ENCODE peak calls at places on chromosome 9, in eight cellular contexts. U, D, W, S, M, T, Y and X are unnamed samples. For H3K27me3, the result is how much of the 10 kb centered on the place peaks cover.

GRCh38 chr9:89815903-89816573 is 211.2 kb downstream of the GADD45G start:
- ATAC-seq in U (no peak), D (peak), W (peak), S (no peak), M (peak), T (no peak), Y (no peak), X (peak)

GRCh38 chr9:112334319-112334828 is 955 bp upstream of the PTBP3 start:
- ATAC-seq in U (no peak), D (no peak), W (no peak), S (no peak), M (no peak), T (no peak), Y (peak), X (no peak)

GRCh38 chr9:113770396-113770795 is 105.7 kb upstream of the ZNF618 start:
- ATAC-seq in U (no peak), D (no peak), W (no peak), S (no peak), M (no peak), T (no peak), Y (no peak), X (no peak)

GRCh38 chr9:89701221-89701798 is 96.5 kb downstream of the GADD45G start:
- ATAC-seq in U (no peak), D (peak), W (no peak), S (no peak), M (peak), T (peak), Y (peak), X (no peak)

GRCh38 chr9:13942695-13943094 is 371.2 kb downstream of the NFIB start:
- ATAC-seq in U (no peak), D (peak), W (no peak), S (no peak), M (no peak), T (no peak), Y (no peak), X (peak)

GRCh38 chr9:107386396-107386795 is 103.2 kb downstream of the KLF4 start:
- ATAC-seq in U (no peak), D (no peak), W (no peak), S (peak), M (no peak), T (no peak), Y (no peak), X (no peak)

GRCh38 chr9:114606068-114606467 is 5.0 kb upstream of the TMEM268 start:
- ATAC-seq in U (peak), D (no peak), W (peak), S (no peak), M (no peak), T (no peak), Y (no peak), X (no peak)

GRCh38 chr9:126956929-126957686 is 42.5 kb downstream of the RALGPS1 start:
- ATAC-seq in U (peak), D (peak), W (no peak), S (no peak), M (peak), T (peak), Y (no peak), X (peak)

GRCh38 chr9:4196886-4197285 is 103.0 kb downstream of the GLIS3 start:
- ATAC-seq in U (no peak), D (no peak), W (no peak), S (no peak), M (no peak), T (no peak), Y (no peak), X (no peak)

GRCh38 chr9:12784461-12785250 is 9.8 kb downstream of the LURAP1L start:
- ATAC-seq in U (peak), D (peak), W (peak), S (peak), M (peak), T (peak), Y (no peak), X (peak)

GRCh38 chr9:27117489-27118135 is 8.6 kb downstream of the TEK start:
- ATAC-seq in U (no peak), D (peak), W (peak), S (no peak), M (peak), T (peak), Y (no peak), X (peak)

GRCh38 chr9:18428621-18429020 is 45.3 kb upstream of the ADAMTSL1 start:
- ATAC-seq in U (no peak), D (no peak), W (no peak), S (no peak), M (no peak), T (no peak), Y (no peak), X (no peak)

GRCh38 chr9:131554865-131555351 is 9.6 kb downstream of the PRRT1B start:
- ATAC-seq in U (no peak), D (no peak), W (no peak), S (no peak), M (peak), T (no peak), Y (peak), X (no peak)

GRCh38 chr9:33221568-33221884 is 18.4 kb upstream of the SPINK4 start:
- ATAC-seq in U (peak), D (no peak), W (no peak), S (no peak), M (no peak), T (no peak), Y (no peak), X (peak)

GRCh38 chr9:86344818-86345217 is 9.4 kb downstream of the TUT7 start:
- ATAC-seq in U (no peak), D (no peak), W (peak), S (no peak), M (no peak), T (no peak), Y (no peak), X (no peak)

GRCh38 chr9:129568560-129569505 is 52.1 kb downstream of the C9orf50 start:
- ATAC-seq in U (peak), D (peak), W (peak), S (peak), M (peak), T (no peak), Y (peak), X (peak)

GRCh38 chr9:92147030-92147853 is 32.0 kb upstream of the SPTLC1 start:
- ATAC-seq in U (peak), D (peak), W (peak), S (peak), M (peak), T (peak), Y (no peak), X (peak)

GRCh38 chr9:28538132-28538531 is 964.9 kb upstream of the C9orf72 start:
- ATAC-seq in U (no peak), D (no peak), W (no peak), S (no peak), M (no peak), T (no peak), Y (no peak), X (no peak)

GRCh38 chr9:127724012-127724411 is 8.1 kb downstream of the TTC16 start:
- ATAC-seq in U (no peak), D (peak), W (peak), S (no peak), M (peak), T (peak), Y (no peak), X (no peak)

GRCh38 chr9:123473226-123473625 is 117.2 kb downstream of the CRB2 start:
- ATAC-seq in U (no peak), D (no peak), W (no peak), S (no peak), M (no peak), T (peak), Y (no peak), X (no peak)

GRCh38 chr9:14343948-14344547 is 30.1 kb upstream of the NFIB start:
- ATAC-seq in U (no peak), D (no peak), W (no peak), S (no peak), M (no peak), T (no peak), Y (no peak), X (no peak)

GRCh38 chr9:127770905-127771569 is 7.4 kb downstream of the SH2D3C start:
- ATAC-seq in U (peak), D (peak), W (peak), S (peak), M (peak), T (peak), Y (peak), X (peak)

GRCh38 chr9:33748633-33749304 is 46.6 kb upstream of the PRSS3 start:
- ATAC-seq in U (no peak), D (no peak), W (no peak), S (no peak), M (no peak), T (no peak), Y (peak), X (no peak)

DNA sequence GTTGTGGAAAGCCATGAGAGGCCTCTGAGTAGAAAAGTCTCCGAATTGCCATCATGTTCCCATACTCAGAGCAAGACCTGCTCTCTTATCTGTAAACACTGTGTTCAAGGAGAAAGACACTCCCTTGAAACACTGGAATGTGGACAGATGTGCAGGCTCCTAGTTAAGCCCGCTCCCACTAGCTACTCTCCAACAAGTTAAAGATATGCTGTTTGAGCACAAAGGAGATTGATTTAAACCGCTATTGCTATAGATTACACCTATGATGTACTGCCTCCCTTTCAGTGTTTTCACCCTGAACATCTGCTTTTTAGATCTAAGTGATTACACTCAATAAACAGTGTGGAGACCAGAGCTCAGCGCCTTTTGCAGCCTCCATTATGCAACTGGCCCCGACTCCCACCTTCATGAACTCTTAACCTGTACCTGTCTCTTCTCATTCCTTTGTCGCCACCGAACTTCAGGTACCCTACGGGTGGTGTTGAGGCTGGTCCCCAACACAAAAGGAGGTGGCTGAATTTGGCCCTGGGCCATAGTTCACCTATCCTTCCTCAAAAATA is 47.5 kb downstream of the TMEM245 start:
- ATAC-seq in U (peak), D (peak), W (no peak), S (no peak), M (no peak), T (no peak), Y (no peak), X (no peak)
- H3K27ac ChIP-seq in U (no peak), D (no peak), W (no peak), S (no peak), M (no peak), T (no peak), Y (no peak), X (no peak)

DNA sequence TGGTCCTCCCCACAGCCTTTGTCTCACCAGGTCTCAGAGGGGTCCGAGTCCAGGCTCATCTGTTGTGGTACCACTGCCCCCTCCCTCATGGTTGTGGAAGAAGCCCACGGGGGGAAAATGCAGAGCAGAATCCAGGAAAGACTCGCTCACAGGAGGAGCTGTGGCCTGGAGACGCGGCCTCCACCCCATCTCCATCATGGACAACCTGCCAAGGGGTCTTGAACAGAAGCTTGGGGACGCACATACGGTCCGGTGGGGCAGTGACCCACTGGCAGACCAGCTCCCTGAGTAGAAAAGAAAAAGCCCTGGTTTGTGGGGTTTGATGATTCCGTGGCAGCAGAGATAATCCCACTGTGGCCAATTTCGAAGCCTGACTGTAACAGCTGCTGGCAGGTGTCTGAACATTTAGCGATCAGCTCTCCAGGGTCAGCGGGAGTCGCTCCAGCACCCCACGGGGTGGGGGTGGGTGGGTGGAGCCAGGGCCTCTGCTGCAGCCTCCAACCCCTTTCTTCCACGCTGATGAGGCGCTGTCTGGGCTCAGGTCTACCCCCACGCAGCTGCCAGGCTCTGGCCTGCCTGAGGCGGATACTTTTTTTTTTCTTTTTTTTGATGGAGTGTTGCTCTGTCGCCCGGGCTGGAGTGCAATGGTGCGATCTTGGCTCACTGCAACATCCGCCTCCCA is 1.9 kb upstream of the GRIN1 start:
- ATAC-seq in U (no peak), D (no peak), W (no peak), S (no peak), M (no peak), T (peak), Y (no peak), X (no peak)
- H3K27me3 ChIP-seq in U (half or more), D (half or more), W (under half), S (under half), M (half or more), T (under half), Y (half or more), X (half or more)

DNA sequence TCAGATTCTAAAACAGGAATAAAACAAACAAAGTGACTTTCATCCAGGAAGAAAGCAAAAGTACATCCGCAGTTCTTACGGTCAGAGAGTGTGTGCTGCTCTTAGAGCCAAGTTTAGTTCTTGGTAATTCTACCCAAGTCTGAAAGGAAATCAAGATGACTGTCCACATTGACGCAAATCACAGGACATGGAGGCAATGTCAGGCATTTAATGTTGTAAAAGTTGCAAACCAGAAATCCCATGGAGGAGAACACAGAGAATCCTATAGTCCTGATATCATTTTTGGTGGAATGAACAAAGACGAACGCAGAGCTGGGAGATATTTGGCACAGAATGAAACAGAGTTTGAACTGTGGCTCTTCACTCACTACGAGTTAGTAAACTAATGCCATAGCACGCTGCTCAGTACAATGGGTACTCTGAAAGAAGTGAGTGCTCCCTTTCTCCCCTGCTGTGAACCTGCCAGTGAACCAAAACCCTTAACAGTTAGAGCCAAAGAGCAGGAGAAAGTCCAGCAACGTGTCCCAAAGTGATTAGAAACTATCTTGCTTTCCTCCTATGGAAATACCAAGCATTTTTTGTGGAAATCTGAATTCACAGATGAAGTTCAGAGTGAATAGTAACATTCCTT is 74.3 kb downstream of the MUSK start:
- ATAC-seq in U (no peak), D (no peak), W (no peak), S (no peak), M (no peak), T (no peak), Y (no peak), X (peak)
- H3K27ac ChIP-seq in U (no peak), D (peak), W (no peak), S (no peak), M (peak), T (peak), Y (no peak), X (peak)

GRCh38 chr9:950139-950538 is 26.3 kb upstream of the DMRT3 start:
- ATAC-seq in U (no peak), D (no peak), W (no peak), S (no peak), M (no peak), T (no peak), Y (no peak), X (no peak)
- H3K27me3 ChIP-seq in U (under half), D (half or more), W (under half), S (under half), M (under half), T (under half), Y (under half), X (half or more)

GRCh38 chr9:133910855-133911514 is 81.1 kb downstream of the VAV2 start:
- ATAC-seq in U (no peak), D (peak), W (peak), S (no peak), M (peak), T (no peak), Y (no peak), X (no peak)

GRCh38 chr9:133907302-133907880 is 84.7 kb downstream of the VAV2 start:
- ATAC-seq in U (no peak), D (no peak), W (no peak), S (no peak), M (no peak), T (no peak), Y (no peak), X (no peak)

GRCh38 chr9:133904371-133905090 is 87.6 kb downstream of the VAV2 start:
- ATAC-seq in U (no peak), D (no peak), W (no peak), S (no peak), M (no peak), T (no peak), Y (no peak), X (no peak)

GRCh38 chr9:133905493-133905892 is 86.6 kb downstream of the VAV2 start:
- ATAC-seq in U (no peak), D (no peak), W (no peak), S (no peak), M (no peak), T (no peak), Y (no peak), X (no peak)

DNA sequence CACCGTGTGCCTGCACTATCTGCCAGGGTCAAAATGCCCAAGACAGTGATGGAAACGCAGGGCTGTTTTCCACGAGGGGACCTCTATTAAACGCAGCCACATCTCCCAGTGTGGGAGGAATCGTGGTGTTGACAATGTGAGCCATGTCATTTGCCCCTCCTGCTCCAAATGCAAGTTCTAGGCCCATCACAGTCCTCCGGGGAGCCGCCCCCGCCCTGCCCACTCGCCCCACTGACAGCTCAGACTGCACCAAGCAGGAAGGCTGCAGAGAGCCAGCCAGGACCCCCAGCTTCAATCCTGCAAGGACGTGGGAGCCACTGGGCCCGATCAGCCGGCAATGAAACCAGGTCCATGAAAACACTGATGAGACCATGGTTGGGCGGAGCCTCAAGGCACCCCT is 85.9 kb downstream of the VAV2 start:
- ATAC-seq in U (no peak), D (no peak), W (no peak), S (no peak), M (no peak), T (no peak), Y (no peak), X (no peak)
- H3K27ac ChIP-seq in U (no peak), D (no peak), W (no peak), S (no peak), M (no peak), T (no peak), Y (no peak), X (no peak)

GRCh38 chr9:122218885-122219855 is 9.6 kb downstream of the LHX6 start:
- ATAC-seq in U (no peak), D (no peak), W (no peak), S (peak), M (no peak), T (no peak), Y (no peak), X (no peak)
- H3K27me3 ChIP-seq in U (under half), D (half or more), W (half or more), S (under half), M (half or more), T (under half), Y (half or more), X (half or more)

GRCh38 chr9:15722888-15723287 is 170.0 kb downstream of the CCDC171 start:
- ATAC-seq in U (no peak), D (no peak), W (no peak), S (no peak), M (no peak), T (no peak), Y (no peak), X (no peak)
- H3K27ac ChIP-seq in U (no peak), D (no peak), W (no peak), S (no peak), M (no peak), T (no peak), Y (no peak), X (no peak)

GRCh38 chr9:117448066-117448465 is 33.2 kb upstream of the ASTN2 start:
- ATAC-seq in U (no peak), D (no peak), W (no peak), S (no peak), M (no peak), T (no peak), Y (no peak), X (no peak)

GRCh38 chr9:117444466-117444865 is 29.6 kb upstream of the ASTN2 start:
- ATAC-seq in U (no peak), D (no peak), W (no peak), S (no peak), M (no peak), T (no peak), Y (no peak), X (no peak)
- H3K27me3 ChIP-seq in U (under half), D (under half), W (under half), S (under half), M (under half), T (under half), Y (under half), X (under half)

GRCh38 chr9:121277518-121278275 is 9.7 kb downstream of the GSN start:
- ATAC-seq in U (no peak), D (no peak), W (no peak), S (no peak), M (no peak), T (no peak), Y (no peak), X (no peak)
- H3K27ac ChIP-seq in U (no peak), D (peak), W (no peak), S (no peak), M (peak), T (peak), Y (no peak), X (peak)

DNA sequence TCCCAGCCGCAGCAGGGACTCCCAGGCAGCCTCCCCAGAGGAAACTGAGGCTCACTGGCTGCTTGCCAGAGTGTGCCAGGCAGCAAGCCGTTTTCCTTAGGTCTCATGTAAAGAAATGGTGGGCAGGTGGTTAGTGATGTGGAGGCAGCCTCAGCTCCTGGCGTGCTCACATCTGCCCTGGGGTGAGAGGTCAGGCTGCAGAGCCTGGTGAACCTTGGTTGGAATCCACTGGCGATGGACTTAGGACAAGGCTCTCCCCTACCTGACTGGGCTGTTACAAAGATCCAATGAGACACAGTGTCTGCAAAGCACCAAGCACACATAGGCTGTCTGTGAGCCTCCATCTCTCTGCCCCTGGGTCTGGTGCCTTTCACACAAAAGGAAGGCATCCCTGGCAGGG is 30.9 kb downstream of the LHX6 start:
- ATAC-seq in U (no peak), D (no peak), W (no peak), S (no peak), M (no peak), T (no peak), Y (no peak), X (no peak)
- H3K27me3 ChIP-seq in U (under half), D (under half), W (under half), S (under half), M (under half), T (under half), Y (under half), X (under half)